ENCODE peak calls at places on chromosomes 16 and 17, in seven cellular contexts. G is uterus, Z is lung, D is HFFc6, B is Calu3, W is progenitor cell of endocrine pancreas, I is activated B cell treated with CpG ODN at 0.5 μM for 24 hours. F is an unnamed sample.

GRCh38 chr17:44331249-44331760 is 6.7 kb upstream of the SLC25A39 start:
- DNase-seq in G (peak), Z (peak), D (peak), B (peak), W (peak), I (no peak), F (peak)

GRCh38 chr17:36675250-36675649 is 73.9 kb downstream of the MRM1 start:
- DNase-seq in G (no peak), Z (no peak), D (no peak), B (no peak), W (no peak), I (no peak), F (no peak)

GRCh38 chr17:79023886-79024771 is at the start of gene C1QTNF1:
- DNase-seq in G (no peak), Z (no peak), D (no peak), B (peak), W (peak), I (peak), F (no peak)

GRCh38 chr16:49649013-49649785 is 206.7 kb downstream of the ZNF423 start:
- DNase-seq in G (no peak), Z (no peak), D (no peak), B (no peak), W (no peak), I (no peak), F (no peak)

GRCh38 chr16:53207810-53208752 is 153.3 kb downstream of the CHD9 start:
- DNase-seq in G (peak), Z (peak), D (peak), B (peak), W (peak), I (no peak), F (no peak)

GRCh38 chr16:2042171-2042570 is 5.5 kb downstream of the NTHL1 start:
- DNase-seq in G (no peak), Z (peak), D (no peak), B (no peak), W (no peak), I (no peak), F (no peak)

GRCh38 chr16:22373662-22374310 is 633 bp downstream of the CDR2 start:
- DNase-seq in G (peak), Z (peak), D (peak), B (peak), W (peak), I (peak), F (peak)

GRCh38 chr17:29931253-29931932 is 1.4 kb upstream of the SSH2 start:
- DNase-seq in G (peak), Z (peak), D (peak), B (peak), W (peak), I (peak), F (peak)

GRCh38 chr17:43416998-43417891 is 18.5 kb downstream of the ARL4D start:
- DNase-seq in G (peak), Z (peak), D (peak), B (peak), W (no peak), I (no peak), F (no peak)

GRCh38 chr17:78351449-78352006 is 8.3 kb downstream of the SOCS3 start:
- DNase-seq in G (peak), Z (peak), D (peak), B (no peak), W (no peak), I (no peak), F (no peak)

GRCh38 chr16:20768121-20768520 is 4.3 kb downstream of the ACSM3 start:
- DNase-seq in G (no peak), Z (no peak), D (no peak), B (no peak), W (no peak), I (no peak), F (no peak)

GRCh38 chr16:2033057-2033911 is 6.6 kb downstream of the NHERF2 start:
- DNase-seq in G (peak), Z (no peak), D (peak), B (peak), W (no peak), I (no peak), F (no peak)

GRCh38 chr16:1494129-1494640 is 1.0 kb downstream of the TELO2 start:
- DNase-seq in G (no peak), Z (no peak), D (peak), B (no peak), W (no peak), I (no peak), F (no peak)

GRCh38 chr17:57142925-57143324 is 57.9 kb downstream of the AKAP1 start:
- DNase-seq in G (no peak), Z (no peak), D (peak), B (no peak), W (no peak), I (no peak), F (no peak)

GRCh38 chr17:76697702-76698465 is 12.9 kb downstream of the MXRA7 start:
- DNase-seq in G (no peak), Z (no peak), D (no peak), B (no peak), W (no peak), I (no peak), F (no peak)

GRCh38 chr17:72090108-72090507 is 30.7 kb upstream of the SOX9 start:
- DNase-seq in G (no peak), Z (no peak), D (no peak), B (no peak), W (no peak), I (no peak), F (no peak)

GRCh38 chr16:48117217-48118105 is 38.3 kb downstream of the ABCC12 start:
- DNase-seq in G (no peak), Z (peak), D (no peak), B (peak), W (peak), I (peak), F (peak)

GRCh38 chr17:2023692-2024571 is 1.2 kb downstream of the RTN4RL1 start:
- DNase-seq in G (peak), Z (peak), D (peak), B (peak), W (peak), I (peak), F (no peak)

GRCh38 chr16:14364386-14365199 is 265.5 kb downstream of the PARN start:
- DNase-seq in G (no peak), Z (peak), D (peak), B (peak), W (no peak), I (no peak), F (no peak)

GRCh38 chr16:73036074-73036826 is 11.7 kb downstream of the ZFHX3 start:
- DNase-seq in G (no peak), Z (no peak), D (no peak), B (peak), W (no peak), I (no peak), F (no peak)

GRCh38 chr16:81554993-81555392 is 110.4 kb downstream of the CMIP start:
- DNase-seq in G (no peak), Z (no peak), D (no peak), B (no peak), W (no peak), I (no peak), F (no peak)

GRCh38 chr17:48835971-48836370 is 5.1 kb downstream of the CALCOCO2 start:
- DNase-seq in G (no peak), Z (no peak), D (no peak), B (peak), W (no peak), I (no peak), F (no peak)

GRCh38 chr16:89574681-89575246 is 794 bp upstream of the CPNE7 start:
- DNase-seq in G (no peak), Z (no peak), D (peak), B (peak), W (peak), I (peak), F (peak)

GRCh38 chr16:47787695-47788094 is 326.6 kb downstream of the PHKB start:
- DNase-seq in G (no peak), Z (no peak), D (no peak), B (no peak), W (peak), I (no peak), F (no peak)

GRCh38 chr17:29178750-29179231 is 1.4 kb downstream of the MYO18A start:
- DNase-seq in G (no peak), Z (no peak), D (no peak), B (peak), W (no peak), I (no peak), F (no peak)

GRCh38 chr16:57826706-57827625 is 24.7 kb upstream of the KIFC3 start:
- DNase-seq in G (no peak), Z (no peak), D (peak), B (no peak), W (no peak), I (no peak), F (no peak)

GRCh38 chr17:68222586-68222985 is 25.3 kb upstream of the AMZ2 start:
- DNase-seq in G (no peak), Z (no peak), D (no peak), B (no peak), W (no peak), I (no peak), F (no peak)

GRCh38 chr16:23640959-23641765 is at the start of the genes DCTN5 and PALB2:
- DNase-seq in G (peak), Z (peak), D (peak), B (peak), W (peak), I (peak), F (peak)
- TF ChIP-seq CTCF in G (peak), Z (no peak), D (no peak), B (no peak), W (no peak), I (no peak), F (no peak)

DNA sequence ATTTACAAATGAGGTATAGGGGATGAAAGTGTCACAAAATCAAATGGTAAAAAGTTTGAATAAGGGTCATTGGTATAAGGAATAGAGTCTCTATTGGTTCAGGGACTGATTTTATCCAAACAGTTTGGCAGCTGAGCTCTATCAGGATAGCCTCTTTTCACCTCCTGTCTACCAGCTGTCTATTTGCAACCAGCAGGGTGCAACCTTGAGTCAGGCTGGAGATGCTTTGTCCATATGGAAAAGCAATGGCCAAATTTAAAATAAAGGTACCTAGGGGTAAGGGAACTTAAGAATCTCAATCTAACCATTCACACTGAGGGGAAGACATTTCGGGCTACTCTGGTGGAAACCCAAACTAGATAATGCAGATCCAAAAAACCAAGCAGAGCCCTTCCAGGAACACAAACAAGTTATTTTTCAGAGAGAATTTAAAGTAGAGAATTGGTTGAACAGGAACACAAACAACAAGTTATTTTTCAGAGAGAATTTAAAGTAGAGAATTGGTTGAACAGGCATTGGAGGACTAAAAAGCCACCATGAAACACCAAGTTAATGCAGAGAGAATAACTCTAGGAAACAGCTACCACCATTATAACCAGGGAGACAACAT is 12.6 kb upstream of the CA10 start:
- DNase-seq in G (no peak), Z (no peak), D (no peak), B (peak), W (peak), I (no peak), F (no peak)
- TF ChIP-seq CTCF in G (no peak), Z (no peak), D (peak), B (peak), W (peak), I (no peak), F (no peak)

DNA sequence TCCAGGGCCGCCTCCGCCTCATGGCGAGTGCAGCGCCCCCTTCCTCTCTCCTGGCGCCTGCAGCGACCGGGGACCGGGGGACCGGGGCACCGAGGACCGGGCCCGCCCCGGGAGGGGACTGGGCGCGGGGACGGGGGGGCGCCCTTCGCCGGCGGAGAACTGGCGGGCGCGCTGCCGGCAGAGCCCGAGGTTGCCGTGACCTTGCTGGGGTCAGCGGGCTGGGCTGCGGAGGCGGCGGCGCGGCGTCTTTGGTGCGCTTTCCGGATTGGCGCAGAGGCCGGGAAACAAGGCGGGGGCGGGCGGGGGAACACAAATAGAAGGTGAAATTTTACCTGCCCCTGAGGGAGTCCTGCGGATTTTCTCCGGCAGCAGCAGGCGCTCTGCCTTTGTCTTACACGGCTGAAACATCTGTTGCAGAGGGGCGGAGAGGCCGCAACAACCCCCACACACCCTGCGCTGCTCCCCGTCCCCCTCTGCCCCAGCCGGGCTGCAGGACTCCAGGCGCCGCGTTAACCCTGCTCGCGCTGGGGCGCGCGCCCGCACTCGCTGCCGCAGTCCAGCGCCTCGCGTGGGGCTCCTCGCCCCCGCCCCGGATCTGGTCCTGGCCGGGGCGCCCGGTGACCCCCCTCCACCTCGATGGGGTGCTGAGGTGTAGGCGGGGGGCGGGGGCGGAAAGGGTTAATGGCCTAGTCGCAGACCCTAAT is 53.5 kb downstream of the SREBF1 start:
- DNase-seq in G (peak), Z (peak), D (no peak), B (peak), W (peak), I (peak), F (peak)
- TF ChIP-seq CTCF in G (no peak), Z (no peak), D (peak), B (peak), W (peak), I (no peak), F (peak)

GRCh38 chr16:397135-397661 is at the start of gene NME4:
- DNase-seq in G (no peak), Z (no peak), D (no peak), B (peak), W (peak), I (peak), F (no peak)

GRCh38 chr16:398551-399277 is 1.7 kb downstream of the NME4 start:
- DNase-seq in G (no peak), Z (no peak), D (no peak), B (no peak), W (no peak), I (no peak), F (no peak)

GRCh38 chr16:396605-397004 is 394 bp upstream of the NME4 start:
- DNase-seq in G (no peak), Z (no peak), D (peak), B (no peak), W (no peak), I (no peak), F (no peak)

GRCh38 chr16:399278-400019 is 2.2 kb upstream of the DECR2 start:
- DNase-seq in G (no peak), Z (no peak), D (no peak), B (no peak), W (no peak), I (no peak), F (no peak)

GRCh38 chr16:397736-398332 is 835 bp downstream of the NME4 start:
- DNase-seq in G (peak), Z (no peak), D (peak), B (peak), W (peak), I (no peak), F (no peak)
- TF ChIP-seq CTCF in G (peak), Z (no peak), D (peak), B (no peak), W (peak), I (no peak), F (no peak)

DNA sequence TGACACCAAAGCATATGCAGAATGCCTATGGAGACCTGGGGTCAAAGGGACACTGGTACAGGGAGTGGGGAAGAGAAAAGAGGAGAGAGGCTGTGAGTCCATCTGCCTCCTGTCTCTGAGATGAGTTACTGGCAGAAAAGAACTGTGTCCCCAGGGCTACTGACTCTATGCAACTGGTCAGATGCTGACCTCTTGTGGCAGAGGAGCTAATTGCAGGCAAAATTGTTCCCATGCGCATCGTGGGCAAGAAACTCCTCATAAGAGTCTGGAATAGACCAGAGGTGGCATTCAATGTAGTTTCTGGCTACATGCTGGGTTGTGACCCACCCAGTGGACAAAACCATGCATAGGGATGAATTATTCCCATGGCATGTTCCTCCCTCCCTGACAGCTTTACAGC is 26.1 kb upstream of the MLKL start:
- DNase-seq in G (no peak), Z (no peak), D (no peak), B (no peak), W (no peak), I (no peak), F (no peak)
- TF ChIP-seq CTCF in G (no peak), Z (peak), D (peak), B (peak), W (peak), I (no peak), F (no peak)

GRCh38 chr17:81870155-81870977 is 771 bp downstream of the ARHGDIA start:
- DNase-seq in G (peak), Z (no peak), D (no peak), B (peak), W (no peak), I (peak), F (no peak)

GRCh38 chr17:81869221-81870154 is 1.6 kb downstream of the ARHGDIA start:
- DNase-seq in G (peak), Z (no peak), D (no peak), B (peak), W (peak), I (peak), F (no peak)

GRCh38 chr17:81870978-81871386 is at the start of gene ARHGDIA:
- DNase-seq in G (no peak), Z (no peak), D (no peak), B (no peak), W (no peak), I (no peak), F (no peak)

GRCh38 chr17:81868674-81869220 is 2.4 kb downstream of the ARHGDIA start:
- DNase-seq in G (peak), Z (no peak), D (peak), B (no peak), W (no peak), I (no peak), F (no peak)

DNA sequence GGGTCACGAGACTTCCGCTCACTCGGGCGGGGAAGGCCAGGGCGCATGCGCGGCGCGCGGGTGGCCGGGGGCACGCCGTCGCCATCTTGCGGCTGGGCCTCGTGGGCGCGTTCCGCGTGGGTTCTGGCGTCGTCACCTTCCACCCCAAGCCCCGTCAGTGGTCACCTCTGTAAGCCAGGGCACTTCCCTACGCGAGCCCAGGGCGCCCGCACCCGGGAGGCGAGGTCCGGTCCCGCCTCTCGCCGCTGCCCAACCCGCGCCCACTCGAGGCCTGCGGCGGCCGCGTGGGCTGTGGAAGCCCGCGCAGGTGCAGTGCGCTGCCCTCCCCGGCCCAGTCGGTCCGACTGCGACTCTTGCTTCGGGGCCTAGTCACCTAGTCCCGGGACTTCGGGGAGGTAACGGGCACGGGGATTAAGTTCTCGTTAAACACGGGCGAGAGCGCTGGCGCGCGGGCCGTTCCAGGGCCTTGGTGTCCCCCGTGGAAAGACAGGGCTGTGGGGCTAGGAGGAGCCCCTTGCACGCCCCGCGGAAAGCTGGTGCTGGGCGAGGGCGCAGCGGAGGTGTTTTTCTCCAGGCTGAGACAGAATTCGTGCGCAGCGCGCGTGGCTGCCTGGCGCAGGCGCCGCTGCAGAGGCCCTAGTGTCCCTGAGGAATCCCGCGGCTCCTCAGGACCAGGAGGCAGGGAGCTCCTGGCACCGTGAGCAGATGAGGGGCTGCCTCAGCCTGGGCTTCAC is 417 bp upstream of the ARHGDIA start:
- DNase-seq in G (peak), Z (peak), D (peak), B (peak), W (peak), I (peak), F (peak)
- TF ChIP-seq CTCF in G (peak), Z (peak), D (peak), B (peak), W (peak), I (no peak), F (peak)

GRCh38 chr17:47066841-47067682 is 88.0 kb upstream of the RPRML start:
- DNase-seq in G (peak), Z (peak), D (peak), B (peak), W (peak), I (peak), F (peak)
- TF ChIP-seq CTCF in G (peak), Z (no peak), D (peak), B (no peak), W (peak), I (no peak), F (no peak)

GRCh38 chr17:4645642-4646041 is 4.2 kb upstream of the ALOX15 start:
- DNase-seq in G (no peak), Z (no peak), D (no peak), B (no peak), W (no peak), I (no peak), F (no peak)

GRCh38 chr17:4643676-4644075 is 2.2 kb upstream of the ALOX15 start:
- DNase-seq in G (no peak), Z (no peak), D (no peak), B (no peak), W (no peak), I (no peak), F (no peak)

GRCh38 chr17:4648741-4649140 is 7.3 kb upstream of the ALOX15 start:
- DNase-seq in G (no peak), Z (no peak), D (no peak), B (peak), W (no peak), I (no peak), F (no peak)
- TF ChIP-seq CTCF in G (no peak), Z (no peak), D (no peak), B (no peak), W (no peak), I (no peak), F (no peak)

DNA sequence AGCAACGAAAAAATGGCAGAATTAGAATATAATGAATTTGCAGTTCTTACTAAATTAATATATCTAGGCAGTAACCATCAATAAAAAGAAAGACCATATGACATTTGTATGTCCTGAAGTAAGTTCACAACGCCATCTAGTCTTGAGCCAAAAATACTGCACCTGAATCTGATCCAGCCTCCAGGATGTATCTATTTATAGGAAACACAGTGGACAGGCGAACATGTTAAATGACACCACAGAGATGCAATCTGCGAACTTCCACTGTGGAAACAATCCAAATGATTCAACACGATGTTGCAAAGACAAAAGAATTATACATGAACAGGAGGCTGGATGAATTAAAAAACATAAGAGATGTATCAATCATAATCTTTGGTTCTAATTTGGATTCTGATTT is 197.6 kb downstream of the CDH13 start:
- DNase-seq in G (no peak), Z (no peak), D (peak), B (no peak), W (no peak), I (no peak), F (no peak)
- TF ChIP-seq CTCF in G (no peak), Z (no peak), D (no peak), B (no peak), W (no peak), I (no peak), F (no peak)

GRCh38 chr16:85728879-85729278 is 22.0 kb downstream of the C16orf74 start:
- DNase-seq in G (no peak), Z (no peak), D (no peak), B (no peak), W (no peak), I (no peak), F (no peak)
- TF ChIP-seq CTCF in G (no peak), Z (no peak), D (peak), B (no peak), W (peak), I (no peak), F (no peak)